ENCODE peak calls at places on chromosomes 3 and 15, in six cellular contexts. R is NAMALWA; V is AG10803; O is activated CD8-positive, alpha-beta memory T cell treated with anti-CD3 and anti-CD28 coated beads for 48 hours; D is activated CD4-positive, alpha-beta T cell treated with anti-CD3 and anti-CD28 coated beads for 1 hour; E is A549. G is an unnamed sample.
A peak's percentile ranks its signal among the peaks of the same experiment; 100 is the strongest.

GRCh38 chr3:127417709-127418559 is 130.1 kb upstream of the PRR20G start:
- DNase-seq in R (no peak), V (peak; percentile 4), O (no peak), D (no peak), E (no peak), G (no peak)

GRCh38 chr3:107260221-107260620 is 117.0 kb upstream of the CCDC54 start:
- DNase-seq in R (no peak), V (no peak), O (no peak), D (no peak), E (no peak), G (no peak)

GRCh38 chr3:98812851-98813374 is 49.8 kb downstream of the ST3GAL6 start:
- DNase-seq in R (peak; percentile 41), V (peak; percentile 46), O (no peak), D (no peak), E (peak; percentile 87), G (no peak)

GRCh38 chr15:70152070-70152480 is 54.4 kb upstream of the TLE3 start:
- DNase-seq in R (no peak), V (no peak), O (no peak), D (no peak), E (no peak), G (no peak)

GRCh38 chr3:69199942-69200341 is 77.5 kb upstream of the LMOD3 start:
- DNase-seq in R (no peak), V (no peak), O (no peak), D (no peak), E (no peak), G (no peak)

GRCh38 chr3:125148836-125149235 is 63.7 kb downstream of the SLC12A8 start:
- DNase-seq in R (no peak), V (peak; percentile 65), O (no peak), D (no peak), E (no peak), G (peak; percentile 48)

GRCh38 chr3:60610441-60611112 is 640.7 kb downstream of the FHIT start:
- DNase-seq in R (no peak), V (peak; percentile 97), O (no peak), D (no peak), E (no peak), G (no peak)

GRCh38 chr15:63041982-63042878 is at the start of gene TPM1:
- DNase-seq in R (no peak), V (peak; percentile 95), O (no peak), D (no peak), E (peak; percentile 92), G (no peak)

GRCh38 chr3:102163039-102163817 is 271.6 kb upstream of the ZPLD1 start:
- DNase-seq in R (no peak), V (peak; percentile 65), O (no peak), D (no peak), E (peak; percentile 93), G (no peak)

GRCh38 chr3:32097768-32098167 is 8.7 kb upstream of the GPD1L start:
- DNase-seq in R (no peak), V (no peak), O (no peak), D (no peak), E (no peak), G (no peak)

GRCh38 chr3:83033123-83033522 is 1271.7 kb upstream of the GBE1 start:
- DNase-seq in R (no peak), V (no peak), O (no peak), D (no peak), E (no peak), G (no peak)

GRCh38 chr3:124504332-124505059 is 225.8 kb upstream of the UMPS start:
- DNase-seq in R (no peak), V (peak; percentile 87), O (no peak), D (no peak), E (no peak), G (no peak)

GRCh38 chr15:37764733-37765191 is 169.7 kb upstream of the TMCO5A start:
- DNase-seq in R (peak; percentile 81), V (peak; percentile 60), O (no peak), D (no peak), E (peak; percentile 49), G (no peak)

GRCh38 chr3:47431225-47431624 is 44.5 kb downstream of the SCAP start:
- DNase-seq in R (no peak), V (no peak), O (no peak), D (no peak), E (no peak), G (no peak)

GRCh38 chr3:39460677-39461076 is 6.8 kb upstream of the MOBP start:
- DNase-seq in R (no peak), V (no peak), O (no peak), D (no peak), E (no peak), G (no peak)

GRCh38 chr3:141659821-141660597 is 78.1 kb upstream of the RNF7 start:
- DNase-seq in R (no peak), V (peak; percentile 44), O (no peak), D (no peak), E (peak; percentile 26), G (no peak)

GRCh38 chr3:51691021-51691420 is 15.8 kb upstream of the GRM2 start:
- DNase-seq in R (no peak), V (no peak), O (no peak), D (no peak), E (no peak), G (no peak)

GRCh38 chr3:150737874-150738679 is 24.9 kb downstream of the SIAH2 start:
- DNase-seq in R (peak; percentile 26), V (peak; percentile 53), O (no peak), D (no peak), E (no peak), G (no peak)

GRCh38 chr15:92365816-92366215 is 27.9 kb upstream of the ST8SIA2 start:
- DNase-seq in R (no peak), V (no peak), O (no peak), D (no peak), E (no peak), G (no peak)

GRCh38 chr3:73512095-73512494 is 112.6 kb downstream of the PDZRN3 start:
- DNase-seq in R (no peak), V (no peak), O (no peak), D (no peak), E (no peak), G (no peak)

GRCh38 chr3:47849186-47850061 is 46.5 kb downstream of the DHX30 start:
- DNase-seq in R (no peak), V (no peak), O (no peak), D (no peak), E (no peak), G (no peak)

GRCh38 chr3:181711325-181712135 is at the start of gene SOX2:
- DNase-seq in R (no peak), V (peak; percentile 17), O (no peak), D (no peak), E (peak; percentile 91), G (no peak)

GRCh38 chr3:122151480-122151879 is 32.0 kb upstream of the CASR start:
- DNase-seq in R (no peak), V (no peak), O (no peak), D (no peak), E (no peak), G (no peak)

GRCh38 chr3:181417748-181418147 is 294.0 kb upstream of the SOX2 start:
- DNase-seq in R (no peak), V (no peak), O (no peak), D (no peak), E (no peak), G (no peak)

GRCh38 chr15:74541494-74542191 is 623 bp downstream of the ARID3B start:
- DNase-seq in R (peak; percentile 53), V (peak; percentile 44), O (peak; percentile 18), D (peak; percentile 47), E (no peak), G (peak; percentile 29)

GRCh38 chr3:59366218-59366617 is 316.4 kb upstream of the CFAP20DC start:
- DNase-seq in R (no peak), V (no peak), O (no peak), D (no peak), E (no peak), G (no peak)

GRCh38 chr3:139577899-139578298 is 38.4 kb upstream of the RBP1 start:
- DNase-seq in R (no peak), V (no peak), O (no peak), D (no peak), E (no peak), G (no peak)